ENCODE peak calls at places on chromosomes 13 and 19, in ten cellular contexts. A is EL; P is hepatocyte; M is foreskin fibroblast; Z is ACHN; X is ELR; D is breast epithelium; O is hypothalamus; H is AML-193; Q is activated CD8-positive, alpha-beta memory T cell treated with anti-CD3 and anti-CD28 coated beads for 48 hours. F is an unnamed sample.

GRCh38 chr19:18700501-18701249 is 17.2 kb downstream of the CRTC1 start:
- DNase-seq in A (peak; percentile 58), P (peak; percentile 77), M (peak; percentile 36), Z (peak; percentile 68), X (peak; percentile 62), D (peak; percentile 67), O (peak; percentile 34), H (peak; percentile 52), Q (peak; percentile 46), F (peak; percentile 83)

GRCh38 chr19:4399871-4400768 is at the start of gene SH3GL1:
- DNase-seq in A (peak; percentile 87), P (peak; percentile 96), M (peak; percentile 83), Z (peak; percentile 87), X (peak; percentile 92), D (peak; percentile 92), O (peak; percentile 87), H (peak; percentile 92), Q (peak; percentile 92), F (peak; percentile 95)

GRCh38 chr19:7905859-7906258 is 2.2 kb downstream of the MAP2K7 start:
- DNase-seq in A (no peak), P (no peak), M (no peak), Z (no peak), X (no peak), D (no peak), O (no peak), H (no peak), Q (no peak), F (peak; percentile 43)

GRCh38 chr13:23660249-23660648 is 90.0 kb downstream of the TNFRSF19 start:
- DNase-seq in A (peak; percentile 24), P (no peak), M (no peak), Z (no peak), X (peak; percentile 42), D (no peak), O (no peak), H (no peak), Q (no peak), F (no peak)

GRCh38 chr19:6679139-6679538 is 9.2 kb upstream of the TNFSF14 start:
- DNase-seq in A (no peak), P (no peak), M (no peak), Z (no peak), X (no peak), D (no peak), O (no peak), H (no peak), Q (no peak), F (no peak)

GRCh38 chr19:43675269-43675879 is 5.4 kb upstream of the PLAUR start:
- DNase-seq in A (peak; percentile 60), P (peak; percentile 86), M (no peak), Z (peak; percentile 45), X (peak; percentile 89), D (peak; percentile 74), O (no peak), H (no peak), Q (no peak), F (no peak)

GRCh38 chr19:8254286-8255001 is 45.3 kb downstream of the CERS4 start:
- DNase-seq in A (no peak), P (no peak), M (no peak), Z (no peak), X (no peak), D (no peak), O (no peak), H (no peak), Q (no peak), F (no peak)

GRCh38 chr19:55005684-55006488 is 32.2 kb downstream of the GP6 start:
- DNase-seq in A (peak; percentile 25), P (peak; percentile 85), M (no peak), Z (no peak), X (no peak), D (no peak), O (no peak), H (peak; percentile 80), Q (peak; percentile 12), F (no peak)

GRCh38 chr19:14391156-14391821 is 10.0 kb downstream of the ADGRE5 start:
- DNase-seq in A (no peak), P (no peak), M (no peak), Z (no peak), X (no peak), D (no peak), O (no peak), H (no peak), Q (no peak), F (no peak)

GRCh38 chr19:34316741-34317241 is 48.2 kb upstream of the GPI start:
- DNase-seq in A (peak; percentile 68), P (no peak), M (peak; percentile 52), Z (no peak), X (peak; percentile 82), D (no peak), O (no peak), H (no peak), Q (no peak), F (no peak)

GRCh38 chr19:50889638-50890037 is 16.4 kb downstream of the KLK2 start:
- DNase-seq in A (no peak), P (no peak), M (no peak), Z (no peak), X (no peak), D (no peak), O (no peak), H (no peak), Q (no peak), F (no peak)

GRCh38 chr19:37931941-37932655 is 25.1 kb downstream of the SIPA1L3 start:
- DNase-seq in A (peak; percentile 20), P (peak; percentile 88), M (peak; percentile 21), Z (peak; percentile 95), X (peak; percentile 20), D (peak; percentile 87), O (no peak), H (no peak), Q (no peak), F (peak; percentile 9)

GRCh38 chr13:49954674-49955455 is 18.7 kb upstream of the SPRYD7 start:
- DNase-seq in A (no peak), P (peak; percentile 36), M (no peak), Z (no peak), X (no peak), D (no peak), O (no peak), H (no peak), Q (no peak), F (no peak)

GRCh38 chr13:76116931-76117330 is 480.8 kb downstream of the LMO7 start:
- DNase-seq in A (no peak), P (no peak), M (no peak), Z (no peak), X (no peak), D (no peak), O (no peak), H (no peak), Q (no peak), F (no peak)

GRCh38 chr19:28444371-28444770 is 768.6 kb downstream of the UQCRFS1 start:
- DNase-seq in A (no peak), P (no peak), M (no peak), Z (no peak), X (no peak), D (no peak), O (no peak), H (no peak), Q (no peak), F (no peak)

GRCh38 chr19:42626181-42626580 is 31.5 kb upstream of the CEACAM8 start:
- DNase-seq in A (no peak), P (no peak), M (no peak), Z (no peak), X (no peak), D (no peak), O (no peak), H (no peak), Q (no peak), F (no peak)

GRCh38 chr19:372306-372890 is 27.8 kb upstream of the MIER2 start:
- DNase-seq in A (peak; percentile 47), P (peak; percentile 57), M (peak; percentile 76), Z (no peak), X (no peak), D (no peak), O (peak; percentile 11), H (no peak), Q (no peak), F (peak; percentile 43)

GRCh38 chr13:113904411-113904810 is 40.5 kb upstream of the GAS6 start:
- DNase-seq in A (peak; percentile 60), P (peak; percentile 72), M (peak; percentile 41), Z (peak; percentile 68), X (peak; percentile 59), D (peak; percentile 15), O (peak; percentile 38), H (no peak), Q (no peak), F (no peak)

GRCh38 chr13:65914707-65915106 is 1315.4 kb downstream of the PCDH9 start:
- DNase-seq in A (peak; percentile 53), P (no peak), M (peak; percentile 74), Z (no peak), X (peak; percentile 69), D (no peak), O (no peak), H (no peak), Q (no peak), F (no peak)

GRCh38 chr19:13784731-13785452 is 10.4 kb upstream of the ZSWIM4 start:
- DNase-seq in A (peak; percentile 76), P (peak; percentile 79), M (peak; percentile 59), Z (peak; percentile 74), X (peak; percentile 83), D (peak; percentile 78), O (peak; percentile 40), H (peak; percentile 56), Q (no peak), F (peak; percentile 76)

GRCh38 chr13:109874444-109874920 is 88.1 kb upstream of the IRS2 start:
- DNase-seq in A (no peak), P (no peak), M (no peak), Z (no peak), X (no peak), D (no peak), O (no peak), H (no peak), Q (no peak), F (no peak)

GRCh38 chr13:51451134-51451466 is 1.7 kb downstream of the INTS6 start:
- DNase-seq in A (no peak), P (no peak), M (no peak), Z (no peak), X (no peak), D (no peak), O (no peak), H (no peak), Q (no peak), F (no peak)

GRCh38 chr19:29309637-29310036 is 96.7 kb upstream of the UQCRFS1 start:
- DNase-seq in A (no peak), P (no peak), M (no peak), Z (no peak), X (no peak), D (no peak), O (no peak), H (no peak), Q (no peak), F (no peak)

GRCh38 chr13:110503037-110503901 is 58.3 kb downstream of the RAB20 start:
- DNase-seq in A (peak; percentile 55), P (peak; percentile 55), M (no peak), Z (no peak), X (peak; percentile 84), D (no peak), O (no peak), H (no peak), Q (no peak), F (no peak)

GRCh38 chr19:21084343-21084742 is 2.3 kb downstream of the ZNF714 start:
- DNase-seq in A (peak; percentile 71), P (peak; percentile 10), M (peak; percentile 40), Z (peak; percentile 18), X (peak; percentile 64), D (no peak), O (no peak), H (no peak), Q (no peak), F (no peak)

GRCh38 chr13:110108348-110109139 is 198.4 kb downstream of the COL4A1 start:
- DNase-seq in A (peak; percentile 84), P (peak; percentile 91), M (peak; percentile 90), Z (peak; percentile 79), X (peak; percentile 89), D (peak; percentile 74), O (peak; percentile 70), H (no peak), Q (no peak), F (peak; percentile 58)

GRCh38 chr13:49086711-49087110 is 111.0 kb downstream of the FNDC3A start:
- DNase-seq in A (peak; percentile 64), P (no peak), M (peak; percentile 48), Z (no peak), X (peak; percentile 85), D (no peak), O (no peak), H (no peak), Q (no peak), F (no peak)

GRCh38 chr13:48750588-48751383 is 97.1 kb downstream of the CYSLTR2 start:
- DNase-seq in A (no peak), P (no peak), M (peak; percentile 56), Z (no peak), X (no peak), D (no peak), O (no peak), H (no peak), Q (no peak), F (peak; percentile 55)